ENCODE peak calls at places on chromosomes 7 and 10, in four cellular contexts. T is OCI-LY7, Y is epithelial cell of proximal tubule, K is fibroblast of mammary gland. X is an unnamed sample.

GRCh38 chr7:102155821-102156441 is 130.7 kb upstream of the SH2B2 start:
- DNase-seq in T (no peak), Y (no peak), K (no peak), X (no peak)

GRCh38 chr7:127650842-127651555 is 995 bp upstream of the SND1 start:
- DNase-seq in T (no peak), Y (peak), K (peak), X (no peak)

GRCh38 chr7:35571596-35572240 is 123.2 kb downstream of the HERPUD2 start:
- DNase-seq in Y (no peak), K (no peak), T (no peak), X (no peak)

GRCh38 chr7:84139986-84140729 is 54.4 kb downstream of the SEMA3A start:
- DNase-seq in Y (no peak), K (peak), T (no peak), X (no peak)

GRCh38 chr10:10126231-10126630 is 891.4 kb upstream of the CELF2 start:
- DNase-seq in K (peak), T (no peak), Y (no peak), X (no peak)

GRCh38 chr10:57716884-57717283 is 550.8 kb downstream of the IPMK start:
- DNase-seq in T (no peak), K (peak), Y (no peak), X (peak)

GRCh38 chr7:105911961-105912575 is 35.7 kb upstream of the ATXN7L1 start:
- DNase-seq in K (peak), Y (no peak), T (no peak), X (peak)

GRCh38 chr7:73899731-73900142 is 38.8 kb downstream of the TMEM270 start:
- DNase-seq in T (no peak), Y (no peak), K (peak), X (peak)

GRCh38 chr7:69373171-69374035 is 224.9 kb upstream of the AUTS2 start:
- DNase-seq in T (peak), K (peak), Y (no peak), X (peak)

DNA sequence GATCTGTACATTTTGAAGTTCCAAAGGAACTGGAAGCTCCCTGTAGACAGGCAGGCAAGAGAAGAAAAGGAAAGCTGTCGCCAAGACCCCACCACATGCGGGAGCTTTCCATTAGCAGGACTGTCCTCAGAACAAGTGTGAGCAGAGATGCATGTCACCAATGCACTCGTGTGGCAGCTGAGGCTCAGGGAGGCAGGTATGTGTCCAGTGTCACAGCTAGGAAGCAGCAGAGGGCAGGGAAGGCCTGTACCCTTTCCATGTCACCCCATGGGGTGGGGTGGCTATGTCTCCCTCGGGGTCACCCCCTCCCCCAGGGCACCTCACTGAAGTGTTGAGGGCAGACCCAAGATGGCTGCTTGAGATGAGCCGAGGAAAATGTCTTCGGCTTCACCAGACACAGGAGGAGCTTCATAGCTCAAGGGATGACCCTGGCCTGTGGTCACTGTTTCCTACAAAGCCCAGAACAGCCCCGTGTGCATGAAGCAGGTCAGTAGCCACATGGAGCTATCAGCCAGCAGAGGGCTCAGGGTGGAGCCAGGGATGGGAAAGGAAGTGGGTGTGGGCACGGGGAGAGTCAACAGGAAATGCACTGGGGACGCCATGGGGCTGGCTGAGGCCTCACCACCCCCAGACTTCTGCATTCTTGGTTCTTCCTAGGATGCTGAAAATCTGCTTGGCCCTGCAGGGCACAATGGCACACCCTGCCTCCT is 96.6 kb downstream of the FAM53B start:
- DNase-seq in Y (no peak), T (peak), K (peak), X (peak)
- H3K4me3 ChIP-seq in Y (no peak), T (peak), K (no peak), X (no peak)

GRCh38 chr10:555682-556350 is 133.7 kb downstream of the DIP2C start:
- DNase-seq in Y (no peak), T (no peak), K (no peak), X (no peak)
- TF ChIP-seq CTCF in Y (no peak), T (no peak), K (no peak), X (no peak)

GRCh38 chr7:32673275-32673983 is 178.1 kb downstream of the AVL9 start:
- DNase-seq in K (no peak), T (no peak), Y (no peak), X (no peak)

DNA sequence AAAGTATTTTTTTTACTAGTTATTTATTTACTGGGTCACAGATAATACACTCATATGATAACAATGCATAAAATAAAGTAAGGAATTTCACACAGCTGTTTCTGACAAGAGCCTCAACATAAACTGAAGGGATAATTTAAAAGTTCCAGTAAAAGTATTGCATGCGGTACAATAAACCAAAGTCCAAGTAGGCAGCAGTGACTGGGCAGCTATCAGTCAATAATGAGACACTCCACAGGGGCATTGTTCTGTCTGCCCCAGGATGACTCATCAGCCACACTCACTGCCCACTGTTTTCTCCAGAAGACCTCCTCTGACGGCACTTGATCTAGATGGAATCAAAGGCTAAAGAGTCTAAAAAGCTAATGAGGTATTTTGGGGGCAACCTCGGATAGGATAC is 174.8 kb downstream of the AVL9 start:
- DNase-seq in Y (peak), T (no peak), K (peak), X (peak)
- H3K4me3 ChIP-seq in Y (peak), T (no peak), K (no peak), X (no peak)

GRCh38 chr10:29926649-29927048 is 132.7 kb downstream of the JCAD start:
- DNase-seq in T (no peak), K (peak), Y (no peak), X (peak)
- TF ChIP-seq CTCF in T (no peak), K (peak), Y (peak), X (peak)

DNA sequence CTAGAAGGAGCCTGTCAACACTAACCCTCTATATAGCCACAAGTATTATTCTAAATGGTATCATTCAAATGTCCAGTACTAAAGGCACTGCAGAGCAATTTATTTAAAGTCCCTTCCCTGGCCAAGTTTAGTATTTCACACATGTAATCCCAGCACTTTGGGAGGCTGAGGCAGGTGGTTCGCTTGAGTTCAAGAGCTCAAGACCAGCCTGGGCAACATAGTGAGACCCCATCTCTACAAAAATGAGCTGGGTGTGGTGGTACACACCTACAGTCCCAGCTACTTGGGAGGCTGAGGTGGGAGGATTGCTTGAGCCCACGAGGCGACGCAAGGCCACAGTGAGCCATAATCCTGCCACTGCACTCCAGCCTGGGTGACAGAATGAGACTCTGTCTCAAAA is 3.6 kb downstream of the GNA12 start:
- DNase-seq in K (no peak), T (no peak), Y (no peak), X (no peak)
- H3K4me3 ChIP-seq in K (no peak), T (no peak), Y (no peak), X (no peak)

GRCh38 chr7:79282051-79282694 is 171.3 kb downstream of the MAGI2 start:
- DNase-seq in K (peak), T (no peak), Y (no peak), X (peak)
- TF ChIP-seq CTCF in K (peak), T (no peak), Y (peak), X (peak)

DNA sequence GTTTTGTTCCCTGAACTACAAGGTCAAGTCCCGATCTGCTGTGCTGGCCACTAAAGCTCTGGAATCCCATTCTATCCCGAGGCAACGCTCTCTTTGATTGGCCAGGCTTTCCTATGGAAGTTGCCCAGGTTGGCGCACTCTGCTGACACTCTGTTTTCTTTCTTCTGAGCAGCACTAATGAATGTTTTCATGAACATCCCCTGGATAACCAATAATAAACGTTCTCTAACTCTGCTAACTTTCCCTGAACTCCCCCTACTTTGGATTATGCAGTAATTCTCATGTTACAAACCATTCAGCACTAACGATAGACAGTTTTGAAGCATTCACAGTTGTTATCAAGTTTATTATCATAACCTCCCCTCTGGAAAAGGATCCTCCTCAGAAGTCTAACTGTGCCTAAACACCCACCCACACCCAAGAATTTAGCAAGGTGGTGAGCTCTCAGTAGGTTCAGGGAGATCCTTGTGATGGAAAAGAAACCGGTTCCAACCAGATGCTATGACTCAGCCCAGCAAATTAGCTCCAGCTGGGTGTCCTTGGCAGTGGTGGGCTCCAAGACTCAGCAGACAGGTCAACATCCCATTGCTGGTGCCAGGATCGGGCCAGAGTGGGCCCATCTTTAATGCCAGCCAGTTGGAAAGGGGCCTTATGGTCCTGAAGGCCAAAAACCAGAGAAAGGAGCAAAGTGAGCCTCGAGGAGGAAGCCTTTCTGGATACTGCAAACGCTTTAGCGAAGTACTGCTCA is 68.4 kb downstream of the CREB3L2 start:
- DNase-seq in K (peak), Y (peak), T (no peak), X (peak)
- H3K4me3 ChIP-seq in K (peak), Y (no peak), T (no peak), X (peak)

DNA sequence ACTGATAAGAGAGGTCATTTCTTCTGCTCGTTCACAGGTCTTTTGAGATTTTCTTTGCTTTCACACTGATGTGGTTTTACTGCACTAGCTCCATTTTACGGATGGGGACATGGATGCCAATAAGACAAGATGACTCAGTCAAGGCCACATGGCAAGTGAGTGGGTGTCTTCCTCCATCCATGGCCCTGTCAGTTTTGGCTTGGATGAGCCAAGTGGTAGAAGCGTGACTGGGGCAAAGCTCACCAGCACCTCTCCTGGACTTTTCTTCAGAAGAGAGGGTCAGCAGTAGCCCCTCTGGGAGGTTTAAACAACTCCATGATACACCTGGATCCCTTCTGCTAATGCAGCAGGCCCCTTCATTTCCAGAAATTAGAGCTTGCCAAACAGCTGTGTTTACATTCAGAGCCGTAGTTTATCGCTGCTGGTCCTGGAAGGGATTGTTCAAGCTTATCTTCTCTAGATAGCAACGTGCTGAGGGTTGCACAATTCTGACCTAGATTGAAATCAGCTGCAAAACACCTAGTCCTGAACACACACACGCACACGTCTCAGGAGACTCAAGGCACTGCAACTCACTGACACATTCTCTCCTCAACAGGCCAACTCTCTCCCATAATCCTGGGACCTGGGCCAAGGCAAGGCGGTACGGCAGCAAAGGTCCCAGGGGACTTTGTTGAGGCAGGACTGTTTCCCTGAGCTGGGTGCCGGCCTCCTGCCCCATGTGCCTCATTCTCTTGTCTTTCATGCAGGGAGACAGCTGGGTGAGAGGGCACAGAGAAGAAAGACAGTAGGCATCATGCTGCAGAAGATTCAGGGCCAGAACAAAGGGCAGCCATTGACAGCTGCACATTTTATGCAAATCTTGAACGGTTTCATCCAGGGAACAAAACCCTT is 14.2 kb upstream of the PDCD4 start:
- DNase-seq in T (peak), Y (no peak), K (peak), X (peak)
- TF ChIP-seq CTCF in T (no peak), Y (no peak), K (no peak), X (no peak)

GRCh38 chr7:149856-150636 is 42.3 kb upstream of the FAM20C start:
- DNase-seq in Y (no peak), K (peak), T (no peak), X (peak)
- H3K4me3 ChIP-seq in Y (peak), K (peak), T (peak), X (peak)

X was measured in AG10803.